ENCODE peak calls at places on chromosome 1, in four cellular contexts. J is RWPE1, G is PC-3, N is upper lobe of right lung. L is an unnamed sample.

GRCh38 chr1:116089870-116090269 is 21.3 kb upstream of the MAB21L3 start:
- DNase-seq in N (no peak), G (no peak), J (no peak), L (no peak)

GRCh38 chr1:210663730-210664573 is 335.2 kb downstream of the HHAT start:
- DNase-seq in G (no peak), N (no peak), J (no peak), L (no peak)

GRCh38 chr1:119141020-119141424 is 569 bp upstream of the WARS2 start:
- DNase-seq in N (peak), J (no peak), G (peak), L (no peak)

GRCh38 chr1:103180660-103181059 is 72.3 kb upstream of the COL11A1 start:
- DNase-seq in G (peak), J (no peak), N (no peak), L (no peak)

GRCh38 chr1:156502749-156503671 is 2.4 kb upstream of the MEF2D start:
- DNase-seq in N (peak), J (peak), G (peak), L (no peak)

GRCh38 chr1:32204943-32205361 is 519 bp upstream of the IQCC start:
- DNase-seq in J (no peak), G (no peak), N (peak), L (no peak)

GRCh38 chr1:154896811-154897286 is 26.8 kb upstream of the KCNN3 start:
- DNase-seq in J (no peak), N (peak), G (no peak), L (no peak)

GRCh38 chr1:38896169-38896568 is 14.8 kb upstream of the GJA9 start:
- DNase-seq in N (no peak), G (no peak), J (no peak), L (no peak)

GRCh38 chr1:15095492-15095867 is 58.1 kb upstream of the TMEM51 start:
- DNase-seq in N (no peak), G (no peak), J (no peak), L (no peak)

GRCh38 chr1:232598133-232598532 is 31.8 kb downstream of the SIPA1L2 start:
- DNase-seq in J (no peak), G (no peak), N (no peak), L (no peak)

GRCh38 chr1:3624194-3625136 is at the start of gene TPRG1L:
- DNase-seq in G (peak), N (peak), J (peak), L (peak)

GRCh38 chr1:180945551-180945950 is 32.9 kb downstream of the KIAA1614 start:
- DNase-seq in J (no peak), G (no peak), N (no peak), L (no peak)

GRCh38 chr1:53165408-53165961 is 23.0 kb upstream of the SLC1A7 start:
- DNase-seq in G (no peak), J (no peak), N (no peak), L (no peak)

DNA sequence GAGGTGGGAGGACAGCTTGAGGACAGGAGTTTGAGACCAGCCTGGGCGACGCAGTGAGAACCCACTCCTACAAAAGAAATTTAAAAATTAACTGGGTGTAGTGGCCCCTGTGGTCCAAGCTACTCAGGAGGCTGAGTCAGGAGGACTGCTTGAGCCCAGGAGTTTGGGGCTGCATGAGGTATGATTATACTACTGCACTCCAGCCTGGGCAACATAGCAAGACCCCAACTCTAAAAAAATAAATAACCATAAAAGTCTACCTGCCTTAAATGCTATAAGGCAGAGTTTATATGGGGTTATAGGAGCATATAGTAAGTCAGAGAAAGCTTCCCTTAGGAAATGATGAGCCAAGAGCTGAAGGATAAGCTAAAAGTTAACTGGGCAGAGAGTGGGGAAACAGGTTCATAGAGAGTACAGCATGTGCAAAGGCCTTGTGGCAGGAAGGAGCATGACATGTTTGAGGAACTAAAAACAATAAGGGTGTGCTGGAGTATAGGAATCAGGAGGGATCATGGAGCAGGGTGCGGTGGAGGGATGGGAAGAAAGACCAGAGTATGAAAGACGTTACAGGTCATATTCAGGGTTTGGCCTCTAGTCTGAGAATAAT is 68.3 kb downstream of the ADSS2 start:
- DNase-seq in N (no peak), J (no peak), G (no peak), L (no peak)
- TF ChIP-seq CTCF in N (no peak), J (no peak), G (no peak), L (no peak)

DNA sequence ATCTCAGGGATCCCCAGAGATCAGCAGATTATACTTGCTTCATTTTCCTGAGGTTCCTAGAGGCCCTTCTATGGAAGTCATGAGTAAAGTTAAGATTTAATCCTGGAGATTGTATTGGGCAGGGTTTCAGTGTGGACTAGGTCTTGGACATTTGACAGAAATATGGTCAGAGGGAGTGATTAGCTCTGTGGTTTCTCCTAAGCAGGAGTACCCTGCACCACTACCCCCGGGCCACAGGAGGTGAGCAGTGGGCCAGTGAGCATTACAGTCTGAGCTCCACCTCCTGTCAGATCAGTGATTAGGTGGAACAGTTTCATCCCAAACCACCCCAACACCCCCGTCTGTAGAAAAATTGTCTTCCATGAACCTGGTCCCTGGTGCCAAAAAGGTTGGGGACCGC is 43.2 kb downstream of the PHACTR4 start:
- DNase-seq in G (peak), N (no peak), J (no peak), L (no peak)
- TF ChIP-seq CTCF in G (no peak), N (no peak), J (no peak), L (no peak)

DNA sequence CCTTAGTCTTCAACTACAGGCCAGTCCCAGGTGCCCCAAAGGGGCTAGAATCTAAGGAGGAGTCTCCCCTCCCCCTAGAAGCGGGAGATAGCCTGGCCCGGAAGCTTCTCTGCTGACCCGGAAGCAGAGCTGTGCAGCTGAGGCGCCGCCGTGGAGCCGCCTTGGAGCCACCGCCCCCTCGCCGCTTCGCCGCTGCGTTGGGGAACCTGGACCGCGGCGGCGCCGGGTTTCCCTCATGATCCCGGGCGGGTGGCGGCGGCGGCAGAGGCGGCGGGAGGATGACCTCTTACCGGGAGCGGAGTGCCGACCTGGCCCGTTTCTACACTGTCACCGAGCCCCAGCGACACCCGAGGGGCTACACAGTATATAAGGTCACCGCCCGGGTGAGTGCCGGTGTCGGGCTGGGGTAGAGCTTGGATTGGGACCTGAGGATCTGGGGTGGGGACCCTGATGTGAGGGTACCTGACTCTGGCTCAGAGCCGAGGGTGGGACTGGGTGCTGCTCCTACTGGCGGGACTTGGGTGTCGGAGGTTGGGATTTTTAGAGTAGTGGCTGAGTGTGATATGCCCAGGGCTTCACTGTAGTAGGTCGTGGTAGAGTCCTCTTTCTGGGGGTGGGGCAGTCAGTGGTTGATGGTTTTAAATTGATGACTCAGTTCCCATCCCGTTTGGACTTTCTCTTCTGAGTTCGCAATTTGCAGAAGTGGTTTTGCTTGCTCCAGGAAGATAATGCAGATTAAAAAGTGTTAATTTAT is at the start of gene RPS6KC1:
- DNase-seq in N (peak), J (peak), G (peak), L (peak)
- TF ChIP-seq CTCF in N (no peak), J (no peak), G (peak), L (no peak)

GRCh38 chr1:69077633-69078032 is 490.1 kb upstream of the LRRC7 start:
- DNase-seq in N (no peak), G (no peak), J (no peak), L (no peak)

GRCh38 chr1:69077198-69077597 is 490.5 kb upstream of the LRRC7 start:
- DNase-seq in N (no peak), J (no peak), G (no peak), L (no peak)

GRCh38 chr1:69070660-69071373 is 496.9 kb upstream of the LRRC7 start:
- DNase-seq in J (no peak), N (no peak), G (no peak), L (no peak)

GRCh38 chr1:69076631-69077030 is 491.1 kb upstream of the LRRC7 start:
- DNase-seq in N (no peak), J (no peak), G (no peak), L (no peak)

DNA sequence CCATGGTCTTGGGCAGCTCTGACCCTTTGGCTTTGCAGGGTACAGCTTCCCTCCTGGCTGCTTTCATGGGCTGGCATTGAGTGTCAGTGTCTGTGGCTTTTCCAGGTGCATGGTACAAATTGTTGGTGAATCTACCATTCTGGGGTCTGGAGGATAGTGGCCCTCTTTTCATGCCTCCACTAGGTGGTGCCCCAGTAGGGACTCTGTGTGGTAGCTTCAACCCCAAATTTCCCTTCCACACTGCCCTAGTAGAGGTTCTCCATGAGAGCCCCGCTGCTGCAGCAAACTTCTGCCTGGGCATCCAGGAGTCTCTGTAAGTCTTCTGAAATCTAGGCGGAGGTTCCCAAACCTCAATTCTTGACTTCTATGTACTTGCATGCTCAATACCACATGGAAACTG is 494.5 kb upstream of the LRRC7 start:
- DNase-seq in N (no peak), J (no peak), G (no peak), L (no peak)
- TF ChIP-seq CTCF in N (no peak), J (no peak), G (no peak), L (no peak)

GRCh38 chr1:2108213-2108876 is 58.1 kb downstream of the PRKCZ start:
- DNase-seq in G (peak), J (no peak), N (peak), L (peak)
- TF ChIP-seq CTCF in G (peak), J (no peak), N (peak), L (peak)

GRCh38 chr1:44785027-44785376 is 3.0 kb downstream of the BEST4 start:
- DNase-seq in J (no peak), G (no peak), N (no peak), L (no peak)

GRCh38 chr1:44786138-44786840 is 1.7 kb downstream of the BEST4 start:
- DNase-seq in N (peak), G (peak), J (no peak), L (no peak)

GRCh38 chr1:44783697-44784093 is 4.3 kb downstream of the BEST4 start:
- DNase-seq in G (no peak), J (no peak), N (no peak), L (no peak)

GRCh38 chr1:44785501-44786137 is 2.4 kb downstream of the BEST4 start:
- DNase-seq in G (no peak), N (no peak), J (no peak), L (no peak)

DNA sequence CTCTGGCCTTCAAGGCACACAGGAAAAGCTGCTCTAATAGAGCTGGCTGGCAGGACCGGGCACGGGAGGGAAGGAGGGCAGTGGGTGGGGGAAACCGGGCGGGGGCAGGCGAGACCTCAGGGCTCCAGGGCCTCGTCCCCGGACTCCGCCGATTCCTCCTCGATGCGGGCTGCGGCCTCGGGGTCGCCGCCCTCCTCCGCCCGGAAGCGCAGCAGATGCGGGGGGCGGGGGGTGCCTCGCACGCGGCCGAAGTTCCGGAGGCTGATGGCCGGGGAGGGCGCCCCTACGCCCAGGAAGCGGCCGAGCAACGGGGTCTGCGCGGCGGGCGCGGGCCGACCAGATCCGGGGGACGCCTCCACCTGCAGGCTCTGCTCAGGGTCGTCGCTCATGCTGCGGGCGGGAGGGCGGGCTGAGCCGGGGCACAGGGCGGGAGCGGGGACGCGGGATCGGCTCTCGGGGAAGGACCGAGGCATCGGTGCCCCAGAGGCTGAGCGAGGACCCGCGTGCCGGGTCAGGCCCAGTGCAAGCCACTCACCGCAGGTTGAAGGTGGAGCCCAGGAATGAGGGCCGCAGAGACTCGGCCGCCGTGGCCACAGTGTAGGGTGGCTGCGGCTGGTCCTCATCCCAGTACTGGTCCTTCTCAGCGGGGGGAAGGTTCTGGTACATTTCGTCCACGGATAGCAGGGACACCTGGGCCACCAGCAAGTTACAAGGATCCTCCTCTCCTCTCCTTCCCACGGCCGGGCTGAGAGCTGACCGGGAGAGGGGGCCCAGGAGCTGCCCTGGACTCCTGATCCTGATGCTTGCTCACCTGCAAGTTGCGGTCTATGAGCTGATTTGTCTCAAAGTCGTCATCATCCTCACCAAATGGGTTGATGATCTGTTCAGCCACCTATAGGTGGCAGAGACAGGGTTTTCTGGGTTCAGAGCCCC is 3.6 kb downstream of the BEST4 start:
- DNase-seq in N (no peak), G (no peak), J (no peak), L (no peak)
- TF ChIP-seq CTCF in N (no peak), G (no peak), J (no peak), L (no peak)

DNA sequence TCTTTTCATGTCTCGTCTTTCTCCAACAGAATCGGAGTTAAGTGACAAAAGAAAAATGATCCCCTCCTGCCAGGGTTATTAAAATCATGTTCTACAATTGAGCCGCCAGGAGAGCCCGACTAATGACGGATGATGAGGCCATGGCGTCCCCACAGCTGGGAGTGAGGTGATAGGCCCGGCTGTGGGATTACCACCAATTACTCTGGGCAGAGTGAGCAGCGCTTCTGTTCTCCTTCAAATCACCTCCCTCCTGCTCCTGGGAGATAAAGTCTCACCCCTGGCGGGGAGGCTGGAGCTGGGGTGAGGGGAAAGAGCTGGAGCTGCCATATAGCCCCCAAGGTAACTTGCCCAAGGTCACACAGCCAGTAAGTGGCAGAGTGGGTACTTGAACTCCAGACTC is 34.7 kb upstream of the CSF3R start:
- DNase-seq in J (no peak), G (no peak), N (no peak), L (no peak)
- TF ChIP-seq CTCF in J (no peak), G (no peak), N (no peak), L (no peak)

DNA sequence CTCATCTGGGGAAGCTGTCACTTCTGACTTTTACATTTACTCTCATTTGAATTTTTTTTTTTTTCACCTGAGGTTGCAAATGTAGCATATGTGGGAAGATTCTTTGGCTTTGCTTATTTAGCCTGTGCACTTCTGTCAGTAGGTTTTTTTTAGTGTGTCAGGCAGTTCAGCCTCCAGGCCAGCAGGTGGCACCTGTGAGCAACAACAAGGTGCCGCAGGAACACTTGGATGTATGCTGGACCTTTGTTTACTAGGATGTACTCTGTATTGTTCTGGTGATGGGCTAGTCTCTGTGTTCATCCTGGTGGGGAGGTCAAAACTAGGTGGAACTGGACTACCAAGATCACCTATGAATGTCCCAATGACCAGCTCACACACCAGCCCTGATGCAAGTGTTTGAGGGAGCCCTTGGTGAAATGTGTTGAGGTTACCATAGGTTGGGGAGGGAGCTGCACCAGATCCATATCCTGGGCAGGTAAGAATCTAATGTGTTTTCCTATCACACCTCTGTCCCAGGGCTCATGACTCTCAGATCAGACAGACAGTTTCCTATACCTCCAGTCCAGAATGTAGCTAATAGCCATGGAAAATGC is 618.2 kb downstream of the BRINP3 start:
- DNase-seq in N (no peak), J (peak), G (peak), L (no peak)
- TF ChIP-seq CTCF in N (peak), J (peak), G (peak), L (peak)

L was measured in D721Med.